ENCODE peak calls at places on chromosomes 6 and 20, in nine cellular contexts. One of them, this sample, is unnamed.

GRCh38 chr6:47242483-47243386 is 67.0 kb downstream of the TNFRSF21 start:
- DNase-seq in HCT116: peak
- DNase-seq in dorsolateral prefrontal cortex: peak
- DNase-seq in Calu3: peak
- DNase-seq in Peyer's patch: peak
- DNase-seq in pancreas: peak
- DNase-seq in foreskin keratinocyte: peak
- DNase-seq in psoas muscle: peak
- DNase-seq in mammary epithelial cell: peak
- DNase-seq in this sample: peak

GRCh38 chr20:63441136-63441776 is 31.2 kb downstream of the KCNQ2 start:
- DNase-seq in HCT116: no peak
- DNase-seq in dorsolateral prefrontal cortex: no peak
- DNase-seq in Calu3: no peak
- DNase-seq in Peyer's patch: no peak
- DNase-seq in pancreas: no peak
- DNase-seq in foreskin keratinocyte: no peak
- DNase-seq in psoas muscle: no peak
- DNase-seq in mammary epithelial cell: no peak
- DNase-seq in this sample: no peak

GRCh38 chr6:87808005-87808757 is 106.1 kb upstream of the AKIRIN2 start:
- DNase-seq in HCT116: no peak
- DNase-seq in dorsolateral prefrontal cortex: no peak
- DNase-seq in Calu3: no peak
- DNase-seq in Peyer's patch: no peak
- DNase-seq in pancreas: no peak
- DNase-seq in foreskin keratinocyte: peak
- DNase-seq in psoas muscle: no peak
- DNase-seq in mammary epithelial cell: peak
- DNase-seq in this sample: no peak

GRCh38 chr6:3518356-3518841 is 61.5 kb upstream of the SLC22A23 start:
- DNase-seq in HCT116: peak
- DNase-seq in dorsolateral prefrontal cortex: no peak
- DNase-seq in Calu3: peak
- DNase-seq in Peyer's patch: peak
- DNase-seq in pancreas: no peak
- DNase-seq in foreskin keratinocyte: peak
- DNase-seq in psoas muscle: peak
- DNase-seq in mammary epithelial cell: peak
- DNase-seq in this sample: peak

GRCh38 chr6:31354248-31354647 is 2.7 kb downstream of the HLA-B start:
- DNase-seq in HCT116: no peak
- DNase-seq in dorsolateral prefrontal cortex: no peak
- DNase-seq in Calu3: no peak
- DNase-seq in Peyer's patch: no peak
- DNase-seq in pancreas: no peak
- DNase-seq in foreskin keratinocyte: no peak
- DNase-seq in psoas muscle: no peak
- DNase-seq in mammary epithelial cell: no peak
- DNase-seq in this sample: no peak

GRCh38 chr6:8219352-8219943 is 117.1 kb upstream of the EEF1E1 start:
- DNase-seq in HCT116: peak
- DNase-seq in dorsolateral prefrontal cortex: no peak
- DNase-seq in Calu3: peak
- DNase-seq in Peyer's patch: peak
- DNase-seq in pancreas: no peak
- DNase-seq in foreskin keratinocyte: no peak
- DNase-seq in psoas muscle: no peak
- DNase-seq in mammary epithelial cell: peak
- DNase-seq in this sample: peak

GRCh38 chr6:15110721-15111354 is 135.0 kb upstream of the JARID2 start:
- DNase-seq in HCT116: no peak
- DNase-seq in dorsolateral prefrontal cortex: no peak
- DNase-seq in Calu3: no peak
- DNase-seq in Peyer's patch: no peak
- DNase-seq in pancreas: no peak
- DNase-seq in foreskin keratinocyte: no peak
- DNase-seq in psoas muscle: no peak
- DNase-seq in mammary epithelial cell: no peak
- DNase-seq in this sample: no peak

GRCh38 chr6:56297022-56297995 is 49.9 kb upstream of the COL21A1 start:
- DNase-seq in HCT116: no peak
- DNase-seq in dorsolateral prefrontal cortex: no peak
- DNase-seq in Calu3: no peak
- DNase-seq in Peyer's patch: no peak
- DNase-seq in pancreas: no peak
- DNase-seq in foreskin keratinocyte: peak
- DNase-seq in psoas muscle: no peak
- DNase-seq in mammary epithelial cell: peak
- DNase-seq in this sample: no peak

GRCh38 chr6:161169690-161170089 is 104.2 kb downstream of the AGPAT4 start:
- DNase-seq in HCT116: no peak
- DNase-seq in dorsolateral prefrontal cortex: no peak
- DNase-seq in Calu3: no peak
- DNase-seq in Peyer's patch: no peak
- DNase-seq in pancreas: no peak
- DNase-seq in foreskin keratinocyte: peak
- DNase-seq in psoas muscle: no peak
- DNase-seq in mammary epithelial cell: peak
- DNase-seq in this sample: no peak

GRCh38 chr6:157841211-157841840 is 18.3 kb downstream of the SNX9 start:
- DNase-seq in HCT116: peak
- DNase-seq in dorsolateral prefrontal cortex: no peak
- DNase-seq in Calu3: peak
- DNase-seq in Peyer's patch: peak
- DNase-seq in pancreas: no peak
- DNase-seq in foreskin keratinocyte: peak
- DNase-seq in psoas muscle: no peak
- DNase-seq in mammary epithelial cell: peak
- DNase-seq in this sample: peak

GRCh38 chr20:5177071-5177470 is 50.3 kb downstream of the CDS2 start:
- DNase-seq in HCT116: no peak
- DNase-seq in dorsolateral prefrontal cortex: no peak
- DNase-seq in Calu3: no peak
- DNase-seq in Peyer's patch: no peak
- DNase-seq in pancreas: no peak
- DNase-seq in foreskin keratinocyte: no peak
- DNase-seq in psoas muscle: no peak
- DNase-seq in mammary epithelial cell: no peak
- DNase-seq in this sample: no peak

GRCh38 chr20:38272398-38272797 is 11.9 kb upstream of the KIAA1755 start:
- DNase-seq in HCT116: no peak
- DNase-seq in dorsolateral prefrontal cortex: no peak
- DNase-seq in Calu3: no peak
- DNase-seq in Peyer's patch: peak
- DNase-seq in pancreas: no peak
- DNase-seq in foreskin keratinocyte: peak
- DNase-seq in psoas muscle: no peak
- DNase-seq in mammary epithelial cell: peak
- DNase-seq in this sample: no peak

GRCh38 chr6:37802810-37803209 is 16.7 kb upstream of the ZFAND3 start:
- DNase-seq in HCT116: no peak
- DNase-seq in dorsolateral prefrontal cortex: no peak
- DNase-seq in Calu3: no peak
- DNase-seq in Peyer's patch: no peak
- DNase-seq in pancreas: no peak
- DNase-seq in foreskin keratinocyte: no peak
- DNase-seq in psoas muscle: no peak
- DNase-seq in mammary epithelial cell: no peak
- DNase-seq in this sample: no peak

GRCh38 chr6:37804676-37805075 is 14.9 kb upstream of the ZFAND3 start:
- DNase-seq in HCT116: no peak
- DNase-seq in dorsolateral prefrontal cortex: no peak
- DNase-seq in Calu3: no peak
- DNase-seq in Peyer's patch: no peak
- DNase-seq in pancreas: no peak
- DNase-seq in foreskin keratinocyte: no peak
- DNase-seq in psoas muscle: no peak
- DNase-seq in mammary epithelial cell: no peak
- DNase-seq in this sample: no peak

GRCh38 chr6:37806213-37806612 is 13.3 kb upstream of the ZFAND3 start:
- DNase-seq in HCT116: no peak
- DNase-seq in dorsolateral prefrontal cortex: no peak
- DNase-seq in Calu3: no peak
- DNase-seq in Peyer's patch: peak
- DNase-seq in pancreas: no peak
- DNase-seq in foreskin keratinocyte: no peak
- DNase-seq in psoas muscle: no peak
- DNase-seq in mammary epithelial cell: no peak
- DNase-seq in this sample: no peak

GRCh38 chr6:37809144-37809543 is 10.4 kb upstream of the ZFAND3 start:
- DNase-seq in HCT116: no peak
- DNase-seq in dorsolateral prefrontal cortex: no peak
- DNase-seq in Calu3: no peak
- DNase-seq in Peyer's patch: no peak
- DNase-seq in pancreas: no peak
- DNase-seq in foreskin keratinocyte: peak
- DNase-seq in psoas muscle: peak
- DNase-seq in mammary epithelial cell: peak
- DNase-seq in this sample: no peak

DNA sequence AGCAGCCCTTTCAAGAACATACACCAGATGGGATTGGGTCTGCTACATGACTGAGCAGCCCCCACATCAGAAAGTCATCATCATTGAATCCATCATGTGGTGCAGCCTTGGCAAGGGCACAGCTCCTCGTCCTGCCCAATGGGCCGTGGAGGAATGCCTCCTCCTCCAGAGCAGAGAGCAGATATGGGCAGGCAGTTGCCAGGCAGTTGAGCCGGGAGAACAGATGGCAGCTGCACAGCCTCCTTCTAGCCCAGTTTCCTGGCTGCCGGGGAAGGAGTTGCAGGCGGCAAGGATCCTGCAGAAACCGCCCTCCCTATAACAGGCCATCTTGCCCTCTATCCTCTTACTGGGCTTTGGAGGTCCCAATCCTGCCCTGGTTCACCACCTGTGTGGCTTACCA is 11.9 kb upstream of the ZFAND3 start:
- DNase-seq in HCT116: no peak
- DNase-seq in dorsolateral prefrontal cortex: peak
- DNase-seq in Calu3: no peak
- DNase-seq in Peyer's patch: no peak
- DNase-seq in pancreas: no peak
- DNase-seq in foreskin keratinocyte: peak
- DNase-seq in psoas muscle: peak
- DNase-seq in mammary epithelial cell: peak
- DNase-seq in this sample: no peak
- TF ChIP-seq CTCF in HCT116: no peak
- TF ChIP-seq CTCF in dorsolateral prefrontal cortex: no peak
- TF ChIP-seq CTCF in Calu3: no peak
- TF ChIP-seq CTCF in Peyer's patch: no peak
- TF ChIP-seq CTCF in pancreas: no peak
- TF ChIP-seq CTCF in foreskin keratinocyte: peak
- TF ChIP-seq CTCF in psoas muscle: peak
- TF ChIP-seq CTCF in mammary epithelial cell: peak
- TF ChIP-seq CTCF in this sample: no peak

DNA sequence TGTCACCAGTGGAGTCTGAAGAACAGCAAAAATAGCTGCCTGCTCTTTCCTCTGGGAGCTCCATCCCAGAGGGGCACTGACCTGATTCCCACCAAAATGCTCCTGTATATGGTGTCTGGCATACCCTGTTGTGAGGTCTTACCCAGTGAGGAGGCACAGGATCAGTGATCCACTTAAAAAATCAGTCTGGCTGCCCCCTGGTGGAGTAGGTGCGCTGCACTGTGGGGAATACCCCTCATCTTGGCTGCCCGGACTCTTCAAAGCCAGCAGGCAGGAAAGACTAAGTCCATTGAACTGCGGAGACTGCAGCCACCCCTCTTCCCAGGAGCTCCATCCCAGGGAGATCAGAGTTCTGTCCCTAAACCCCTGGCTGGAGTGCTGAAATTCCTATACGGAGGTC is 230.9 kb upstream of the HTR1E start:
- DNase-seq in HCT116: no peak
- DNase-seq in dorsolateral prefrontal cortex: no peak
- DNase-seq in Calu3: peak
- DNase-seq in Peyer's patch: no peak
- DNase-seq in pancreas: no peak
- DNase-seq in foreskin keratinocyte: no peak
- DNase-seq in psoas muscle: no peak
- DNase-seq in mammary epithelial cell: no peak
- DNase-seq in this sample: no peak
- TF ChIP-seq CTCF in HCT116: peak
- TF ChIP-seq CTCF in dorsolateral prefrontal cortex: no peak
- TF ChIP-seq CTCF in Calu3: peak
- TF ChIP-seq CTCF in Peyer's patch: no peak
- TF ChIP-seq CTCF in pancreas: no peak
- TF ChIP-seq CTCF in foreskin keratinocyte: no peak
- TF ChIP-seq CTCF in psoas muscle: no peak
- TF ChIP-seq CTCF in mammary epithelial cell: no peak
- TF ChIP-seq CTCF in this sample: no peak

DNA sequence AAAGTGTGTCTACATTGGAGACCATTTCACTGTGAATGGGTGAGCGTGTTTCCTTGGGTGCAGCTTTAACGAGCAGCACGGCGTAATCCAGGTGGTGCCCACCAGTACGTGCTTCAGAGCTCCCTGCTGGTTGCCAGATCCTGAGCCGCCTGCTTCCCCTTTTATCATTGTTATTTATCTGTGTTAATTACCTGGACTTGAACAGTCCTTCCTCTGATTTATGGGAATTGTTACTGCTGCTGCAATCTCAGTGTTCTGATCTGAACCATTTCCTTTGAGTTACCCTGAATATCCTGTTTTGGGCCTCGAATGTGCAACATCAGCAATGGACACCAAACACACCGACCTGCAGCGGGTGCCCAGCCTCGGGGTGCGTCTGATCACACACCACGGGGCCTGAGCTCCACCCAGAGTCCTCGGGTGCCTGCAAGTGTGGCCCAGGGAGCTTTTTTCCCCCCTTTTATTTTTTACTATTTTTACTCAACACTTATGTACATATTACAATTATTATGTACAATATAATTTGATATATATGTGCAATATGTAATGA is 81.3 kb downstream of the RPP40 start:
- DNase-seq in HCT116: no peak
- DNase-seq in dorsolateral prefrontal cortex: no peak
- DNase-seq in Calu3: no peak
- DNase-seq in Peyer's patch: no peak
- DNase-seq in pancreas: no peak
- DNase-seq in foreskin keratinocyte: no peak
- DNase-seq in psoas muscle: no peak
- DNase-seq in mammary epithelial cell: no peak
- DNase-seq in this sample: no peak
- TF ChIP-seq CTCF in HCT116: no peak
- TF ChIP-seq CTCF in dorsolateral prefrontal cortex: no peak
- TF ChIP-seq CTCF in Calu3: no peak
- TF ChIP-seq CTCF in Peyer's patch: no peak
- TF ChIP-seq CTCF in pancreas: no peak
- TF ChIP-seq CTCF in foreskin keratinocyte: no peak
- TF ChIP-seq CTCF in psoas muscle: no peak
- TF ChIP-seq CTCF in mammary epithelial cell: no peak
- TF ChIP-seq CTCF in this sample: no peak

DNA sequence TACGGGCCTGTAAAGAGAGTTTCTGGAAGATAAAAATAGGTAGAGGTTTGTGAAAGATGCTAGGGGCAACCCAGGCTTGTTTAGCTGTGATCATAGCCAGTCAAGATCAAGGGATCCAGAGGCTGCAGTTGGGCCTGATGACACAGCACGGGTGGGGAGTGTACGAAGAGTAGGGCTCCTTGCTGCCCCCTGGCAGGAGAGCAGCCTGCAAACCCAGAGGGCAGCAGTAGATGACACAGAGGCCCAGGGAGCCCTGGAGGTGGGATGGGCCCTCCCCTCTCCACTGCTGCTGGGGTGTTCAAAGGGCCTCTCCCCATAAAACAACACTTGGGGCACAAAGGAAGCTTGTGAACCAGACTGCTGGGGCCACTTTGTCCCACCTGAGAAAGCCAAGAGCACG is 47.2 kb downstream of the VEGFA start:
- DNase-seq in HCT116: peak
- DNase-seq in dorsolateral prefrontal cortex: no peak
- DNase-seq in Calu3: peak
- DNase-seq in Peyer's patch: peak
- DNase-seq in pancreas: peak
- DNase-seq in foreskin keratinocyte: no peak
- DNase-seq in psoas muscle: peak
- DNase-seq in mammary epithelial cell: peak
- DNase-seq in this sample: peak
- TF ChIP-seq CTCF in HCT116: peak
- TF ChIP-seq CTCF in dorsolateral prefrontal cortex: no peak
- TF ChIP-seq CTCF in Calu3: peak
- TF ChIP-seq CTCF in Peyer's patch: no peak
- TF ChIP-seq CTCF in pancreas: peak
- TF ChIP-seq CTCF in foreskin keratinocyte: peak
- TF ChIP-seq CTCF in psoas muscle: peak
- TF ChIP-seq CTCF in mammary epithelial cell: peak
- TF ChIP-seq CTCF in this sample: peak

This sample was measured in transverse colon.